ENCODE peak calls at places on chromosomes 6 and 20, in seven cellular contexts. U is SK-MEL-5, M is iris pigment epithelial cell, S is HFFc6, N is mammary epithelial cell, J is epithelial cell of proximal tubule, D is NCI-H460. I is an unnamed sample.

GRCh38 chr20:62366370-62367135 is 559 bp downstream of the LAMA5 start:
- DNase-seq in M (no peak), S (no peak), U (no peak), N (no peak), D (no peak), J (no peak), I (no peak)

GRCh38 chr6:52286798-52287432 is 2.4 kb upstream of the MCM3 start:
- DNase-seq in M (peak), D (peak), N (peak), S (peak), J (no peak), U (peak), I (peak)

GRCh38 chr20:35190556-35190955 is 18.7 kb downstream of the PROCR start:
- DNase-seq in D (no peak), U (no peak), M (no peak), J (no peak), S (no peak), N (no peak), I (no peak)

GRCh38 chr6:19413323-19413722 is 423.8 kb upstream of the ID4 start:
- DNase-seq in U (no peak), J (no peak), N (peak), D (no peak), M (peak), S (peak), I (no peak)

GRCh38 chr20:35344354-35344837 is 52.2 kb upstream of the FAM83C start:
- DNase-seq in M (peak), S (peak), U (no peak), N (peak), D (peak), J (no peak), I (no peak)

GRCh38 chr6:47780510-47781356 is 1.1 kb upstream of the OPN5 start:
- DNase-seq in J (peak), S (peak), U (peak), D (peak), M (peak), N (peak), I (peak)

GRCh38 chr6:80545323-80545722 is 438.9 kb downstream of the BCKDHB start:
- DNase-seq in N (no peak), S (no peak), U (peak), M (no peak), D (no peak), J (no peak), I (no peak)

GRCh38 chr20:45306431-45306982 is at the start of gene RBPJL:
- DNase-seq in D (no peak), U (no peak), M (no peak), J (no peak), N (no peak), S (no peak), I (no peak)

GRCh38 chr6:135021310-135022049 is 33.1 kb downstream of the HBS1L start:
- DNase-seq in M (no peak), S (no peak), U (no peak), J (no peak), D (no peak), N (no peak), I (no peak)

GRCh38 chr20:17536944-17537444 is 5.8 kb upstream of the BFSP1 start:
- DNase-seq in U (peak), S (peak), D (peak), M (peak), N (peak), J (no peak), I (peak)

GRCh38 chr6:127951172-127951995 is 50.5 kb upstream of the THEMIS start:
- DNase-seq in M (no peak), S (no peak), D (no peak), N (no peak), J (no peak), U (no peak), I (no peak)

GRCh38 chr20:33007376-33008335 is at the start of gene BPIFB2:
- DNase-seq in S (no peak), D (no peak), M (no peak), U (no peak), J (no peak), N (no peak), I (no peak)

GRCh38 chr6:71056656-71057055 is 99.8 kb upstream of the B3GAT2 start:
- DNase-seq in S (no peak), N (no peak), D (no peak), U (no peak), J (no peak), M (peak), I (no peak)

GRCh38 chr6:81981812-81982211 is 229.3 kb upstream of the TENT5A start:
- DNase-seq in M (peak), U (no peak), D (no peak), J (no peak), S (peak), N (peak), I (no peak)

GRCh38 chr6:26251354-26252081 is 113.5 kb upstream of the BTN3A2 start:
- DNase-seq in N (peak), U (no peak), S (peak), J (no peak), M (peak), D (peak), I (peak)

GRCh38 chr6:32843321-32843978 is 397 bp downstream of the PSMB8 start:
- DNase-seq in J (no peak), M (peak), U (no peak), N (no peak), D (no peak), S (no peak), I (no peak)

GRCh38 chr20:25360631-25361286 is 29.9 kb downstream of the ABHD12 start:
- DNase-seq in N (no peak), M (peak), U (no peak), D (no peak), S (no peak), J (no peak), I (no peak)

GRCh38 chr20:34980543-34981213 is 25.0 kb downstream of the MYH7B start:
- DNase-seq in J (no peak), U (peak), D (no peak), S (no peak), N (no peak), M (no peak), I (no peak)

GRCh38 chr6:163416380-163416629 is 1.8 kb downstream of the QKI start:
- DNase-seq in D (no peak), U (no peak), J (no peak), N (no peak), S (no peak), M (no peak), I (no peak)

GRCh38 chr6:170433163-170434095 is 119.7 kb downstream of the PSMB1 start:
- DNase-seq in S (no peak), J (no peak), M (peak), N (no peak), D (no peak), U (no peak), I (no peak)

GRCh38 chr6:112571886-112572285 is 224.8 kb downstream of the RFPL4B start:
- DNase-seq in U (no peak), D (no peak), M (peak), S (peak), N (no peak), J (no peak), I (no peak)

GRCh38 chr6:157063935-157064322 is 259.4 kb downstream of the TMEM242 start:
- DNase-seq in N (no peak), D (no peak), M (no peak), S (no peak), U (no peak), J (no peak), I (no peak)